ENCODE peak calls at places on chromosomes 1 and 21, in nine cellular contexts. Z, E, N, R, K, D, J, I and S are unnamed samples.

GRCh38 chr21:39727401-39728120 is 17.4 kb upstream of the IGSF5 start:
- DNase-seq in R (no peak), Z (no peak), N (peak), I (no peak), J (no peak), E (no peak), D (no peak), K (no peak), S (no peak)

GRCh38 chr1:100036718-100037664 is 67.2 kb downstream of the SLC35A3 start:
- DNase-seq in K (peak), N (no peak), Z (peak), J (no peak), I (peak), R (no peak), D (no peak), E (peak), S (no peak)

GRCh38 chr1:76084029-76084627 is 9.6 kb downstream of the ST6GALNAC3 start:
- DNase-seq in K (peak), N (no peak), R (no peak), I (no peak), Z (no peak), E (no peak), J (no peak), D (no peak), S (no peak)

GRCh38 chr1:233656032-233656620 is 42.2 kb downstream of the KCNK1 start:
- DNase-seq in R (no peak), I (no peak), D (no peak), E (no peak), N (no peak), J (no peak), K (no peak), Z (no peak), S (no peak)

GRCh38 chr1:56446531-56447098 is 132.7 kb downstream of the PLPP3 start:
- DNase-seq in D (no peak), N (no peak), Z (peak), E (no peak), J (no peak), I (peak), K (peak), R (no peak), S (no peak)

GRCh38 chr1:207288315-207288714 is 33.2 kb upstream of the CD55 start:
- DNase-seq in N (no peak), K (no peak), I (no peak), J (no peak), E (no peak), Z (no peak), R (no peak), D (no peak), S (no peak)

GRCh38 chr21:30924171-30924680 is 42.8 kb upstream of the KRTAP11-1 start:
- DNase-seq in J (no peak), E (no peak), I (no peak), K (no peak), Z (no peak), D (no peak), N (no peak), R (no peak), S (no peak)

GRCh38 chr1:8422439-8423133 is 104.7 kb downstream of the SLC45A1 start:
- DNase-seq in D (no peak), R (no peak), K (no peak), J (peak), E (no peak), I (peak), Z (peak), N (peak), S (no peak)

GRCh38 chr1:41657679-41658078 is 173.2 kb upstream of the EDN2 start:
- DNase-seq in I (no peak), Z (no peak), J (no peak), D (no peak), E (no peak), K (no peak), R (no peak), N (peak), S (no peak)

GRCh38 chr1:171784779-171785178 is 3.3 kb downstream of the METTL13 start:
- DNase-seq in Z (no peak), R (no peak), J (no peak), N (no peak), E (no peak), I (no peak), K (no peak), D (no peak), S (no peak)

DNA sequence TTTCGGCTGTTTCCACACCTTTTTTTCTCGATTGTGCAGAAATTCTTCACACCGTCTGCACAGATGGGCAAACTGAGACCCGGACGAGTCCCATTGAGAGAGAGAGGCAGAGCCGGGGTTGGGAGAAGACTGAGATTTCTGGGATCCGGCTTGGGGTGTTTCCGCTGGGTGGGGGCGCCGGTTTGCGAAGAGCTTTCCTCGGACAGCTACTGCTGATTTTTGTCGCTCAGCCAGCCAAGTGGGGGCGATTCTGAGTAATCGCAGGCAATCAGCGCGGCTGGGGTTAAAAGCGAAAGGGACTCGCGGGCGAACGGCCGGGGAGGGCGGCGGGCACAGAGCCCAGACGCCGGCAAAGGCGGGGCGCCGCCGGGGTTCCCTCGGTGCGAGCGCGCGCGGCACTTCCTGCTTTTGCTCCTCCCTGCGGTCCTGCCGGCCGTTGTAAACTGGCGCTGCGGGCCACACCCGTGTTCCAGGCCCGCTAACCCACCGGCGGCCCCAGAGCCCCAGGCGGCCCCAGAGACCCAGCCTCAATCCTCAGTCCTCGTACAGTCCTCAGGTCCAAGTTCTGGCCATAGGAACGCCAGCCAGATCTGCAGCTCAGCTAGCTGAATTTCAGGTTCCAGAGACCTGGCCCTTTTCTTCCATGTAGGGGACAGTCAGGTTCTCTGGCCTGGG is 32.4 kb upstream of the JUN start:
- DNase-seq in N (peak), Z (peak), K (peak), E (peak), D (no peak), R (peak), J (peak), I (peak), S (peak)
- TF ChIP-seq CTCF in N (no peak), Z (peak), K (no peak), E (no peak), D (no peak), R (no peak), J (no peak), I (no peak), S (no peak)

GRCh38 chr1:213899413-213899812 is 88.4 kb upstream of the PROX1 start:
- DNase-seq in K (no peak), E (no peak), R (no peak), I (no peak), N (no peak), D (no peak), J (no peak), Z (no peak), S (no peak)
- TF ChIP-seq CTCF in K (no peak), E (no peak), R (no peak), I (no peak), N (no peak), D (no peak), J (no peak), Z (no peak), S (no peak)

DNA sequence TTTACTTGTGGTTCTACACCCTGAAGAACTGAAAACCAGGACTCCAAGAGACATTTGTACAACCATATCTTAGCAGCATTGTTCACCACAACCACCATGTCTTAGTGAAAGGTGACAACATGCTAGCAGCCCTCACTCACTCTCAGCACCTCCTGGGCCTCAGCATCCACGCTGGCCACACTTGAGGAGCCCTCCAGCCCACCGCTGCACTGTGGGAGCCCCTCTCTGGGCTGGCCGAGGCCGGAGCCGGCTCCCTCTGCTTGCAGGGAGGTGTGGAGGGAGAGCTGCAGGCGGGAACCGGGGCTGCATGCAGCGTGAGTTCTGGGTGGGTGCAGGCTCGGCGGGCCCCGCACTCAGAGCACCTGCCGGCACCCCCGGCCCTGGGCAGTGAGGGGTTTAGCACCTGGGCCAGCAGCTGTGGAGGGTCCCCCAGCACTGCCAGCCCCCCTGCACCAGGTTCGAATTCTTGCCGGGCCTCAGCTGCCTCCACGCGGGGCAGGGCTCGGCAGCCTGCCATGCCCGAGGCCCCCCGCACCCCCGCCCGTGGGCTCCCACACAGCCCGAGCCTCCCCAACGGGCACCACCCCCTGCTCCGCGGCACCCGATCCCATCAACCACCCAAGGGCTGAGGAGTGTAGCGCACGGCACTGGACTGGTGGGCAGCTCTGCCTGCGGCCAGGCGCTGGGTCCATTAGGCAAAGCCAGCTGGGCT is 9.2 kb downstream of the C1orf159 start:
- DNase-seq in E (no peak), N (no peak), Z (peak), R (no peak), K (no peak), D (no peak), I (no peak), J (no peak), S (no peak)
- TF ChIP-seq CTCF in E (no peak), N (no peak), Z (no peak), R (no peak), K (no peak), D (no peak), I (no peak), J (no peak), S (no peak)

GRCh38 chr1:18132022-18132706 is 24.6 kb downstream of the IGSF21 start:
- DNase-seq in R (no peak), Z (no peak), E (no peak), J (no peak), I (no peak), D (no peak), K (no peak), N (no peak), S (no peak)
- TF ChIP-seq CTCF in R (no peak), Z (no peak), E (no peak), J (no peak), I (no peak), D (no peak), K (no peak), N (no peak), S (no peak)

DNA sequence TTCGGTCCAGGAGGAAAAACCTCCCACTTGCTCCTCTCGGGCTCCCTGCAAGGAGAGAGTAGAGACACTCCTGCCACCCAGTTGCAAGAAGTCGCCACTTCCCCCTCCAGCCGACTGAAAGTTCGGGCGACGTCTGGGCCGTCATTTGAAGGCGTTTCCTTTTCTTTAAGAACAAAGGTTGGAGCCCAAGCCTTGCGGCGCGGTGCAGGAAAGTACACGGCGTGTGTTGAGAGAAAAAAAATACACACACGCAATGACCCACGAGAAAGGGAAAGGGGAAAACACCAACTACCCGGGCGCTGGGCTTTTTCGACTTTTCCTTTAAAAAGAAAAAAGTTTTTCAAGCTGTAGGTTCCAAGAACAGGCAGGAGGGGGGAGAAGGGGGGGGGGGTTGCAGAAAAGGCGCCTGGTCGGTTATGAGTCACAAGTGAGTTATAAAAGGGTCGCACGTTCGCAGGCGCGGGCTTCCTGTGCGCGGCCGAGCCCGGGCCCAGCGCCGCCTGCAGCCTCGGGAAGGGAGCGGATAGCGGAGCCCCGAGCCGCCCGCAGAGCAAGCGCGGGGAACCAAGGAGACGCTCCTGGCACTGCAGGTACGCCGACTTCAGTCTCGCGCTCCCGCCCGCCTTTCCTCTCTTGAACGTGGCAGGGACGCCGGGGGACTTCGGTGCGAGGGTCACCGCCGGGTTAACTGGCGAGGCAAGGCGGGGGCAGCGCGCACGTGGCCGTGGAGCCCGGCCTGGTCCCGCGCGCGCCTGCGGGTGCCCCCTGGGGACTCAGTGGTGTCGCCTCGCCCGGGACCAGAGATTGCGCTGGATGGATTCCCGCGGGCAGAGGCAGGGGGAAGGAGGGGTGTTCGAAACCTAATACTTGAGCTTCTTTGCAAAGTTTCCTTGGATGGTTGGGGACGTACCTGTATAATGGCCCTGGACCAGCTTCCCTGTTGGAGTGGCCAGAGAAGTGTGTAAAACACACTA is 45.3 kb downstream of the MRPL39 start:
- DNase-seq in E (peak), N (peak), I (peak), R (peak), D (no peak), Z (peak), J (no peak), K (peak), S (no peak)
- TF ChIP-seq CTCF in E (peak), N (no peak), I (peak), R (no peak), D (no peak), Z (peak), J (no peak), K (peak), S (no peak)

GRCh38 chr1:230362949-230363348 is 63.2 kb downstream of the PGBD5 start:
- DNase-seq in D (no peak), J (no peak), I (no peak), E (no peak), Z (no peak), N (no peak), K (no peak), R (no peak), S (no peak)

GRCh38 chr1:230366504-230366915 is 59.6 kb downstream of the PGBD5 start:
- DNase-seq in R (no peak), Z (no peak), K (no peak), I (no peak), J (no peak), D (no peak), N (no peak), E (no peak), S (no peak)

GRCh38 chr1:230368363-230368762 is 57.8 kb downstream of the PGBD5 start:
- DNase-seq in N (no peak), Z (no peak), K (peak), I (no peak), D (no peak), J (no peak), E (peak), R (no peak), S (no peak)

GRCh38 chr1:230368871-230369270 is 57.3 kb downstream of the PGBD5 start:
- DNase-seq in K (no peak), J (no peak), E (no peak), Z (no peak), N (no peak), I (no peak), R (no peak), D (no peak), S (no peak)

GRCh38 chr1:230365723-230366307 is 60.3 kb downstream of the PGBD5 start:
- DNase-seq in R (no peak), E (no peak), I (no peak), K (no peak), J (no peak), Z (no peak), D (no peak), N (no peak), S (no peak)
- TF ChIP-seq CTCF in R (no peak), E (no peak), I (no peak), K (no peak), J (no peak), Z (no peak), D (no peak), N (no peak), S (no peak)

GRCh38 chr1:21668232-21669032 is 725 bp downstream of the RAP1GAP start:
- DNase-seq in N (peak), K (no peak), J (peak), Z (no peak), D (no peak), R (no peak), E (no peak), I (no peak), S (no peak)
- TF ChIP-seq CTCF in N (no peak), K (no peak), J (no peak), Z (no peak), D (no peak), R (no peak), E (no peak), I (no peak), S (no peak)

GRCh38 chr1:197313713-197314112 is 45.7 kb downstream of the CRB1 start:
- DNase-seq in N (no peak), J (no peak), Z (no peak), E (no peak), D (no peak), R (no peak), I (no peak), K (no peak), S (no peak)

GRCh38 chr1:197319631-197320030 is 51.6 kb downstream of the CRB1 start:
- DNase-seq in Z (no peak), R (no peak), J (no peak), N (no peak), I (no peak), D (no peak), E (no peak), K (no peak), S (no peak)

GRCh38 chr1:197312163-197312562 is 44.1 kb downstream of the CRB1 start:
- DNase-seq in Z (no peak), E (peak), D (no peak), N (no peak), R (no peak), J (no peak), I (no peak), K (no peak), S (no peak)

DNA sequence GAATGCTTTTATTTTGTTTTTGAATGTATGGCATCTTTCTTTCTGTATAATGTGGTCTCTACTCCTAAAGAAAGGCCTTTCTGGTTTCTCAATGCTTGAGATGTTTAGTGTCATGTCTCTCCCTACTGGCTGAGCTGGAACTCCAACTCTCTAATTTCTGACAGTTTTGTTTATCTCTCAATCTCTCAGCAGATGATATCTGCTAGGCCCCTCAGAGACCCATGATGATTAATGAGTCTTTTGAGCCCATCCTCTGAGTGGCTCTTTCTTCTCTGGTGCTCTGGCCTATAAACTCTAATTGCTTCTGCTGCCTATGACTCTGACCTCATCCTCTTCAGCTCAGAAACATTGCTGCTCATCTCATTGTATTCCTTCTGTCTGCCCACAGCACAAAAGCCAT is 46.6 kb downstream of the CRB1 start:
- DNase-seq in I (no peak), E (no peak), J (no peak), Z (no peak), K (no peak), R (no peak), N (no peak), D (no peak), S (no peak)
- TF ChIP-seq CTCF in I (no peak), E (no peak), J (no peak), Z (no peak), K (no peak), R (no peak), N (no peak), D (no peak), S (no peak)

DNA sequence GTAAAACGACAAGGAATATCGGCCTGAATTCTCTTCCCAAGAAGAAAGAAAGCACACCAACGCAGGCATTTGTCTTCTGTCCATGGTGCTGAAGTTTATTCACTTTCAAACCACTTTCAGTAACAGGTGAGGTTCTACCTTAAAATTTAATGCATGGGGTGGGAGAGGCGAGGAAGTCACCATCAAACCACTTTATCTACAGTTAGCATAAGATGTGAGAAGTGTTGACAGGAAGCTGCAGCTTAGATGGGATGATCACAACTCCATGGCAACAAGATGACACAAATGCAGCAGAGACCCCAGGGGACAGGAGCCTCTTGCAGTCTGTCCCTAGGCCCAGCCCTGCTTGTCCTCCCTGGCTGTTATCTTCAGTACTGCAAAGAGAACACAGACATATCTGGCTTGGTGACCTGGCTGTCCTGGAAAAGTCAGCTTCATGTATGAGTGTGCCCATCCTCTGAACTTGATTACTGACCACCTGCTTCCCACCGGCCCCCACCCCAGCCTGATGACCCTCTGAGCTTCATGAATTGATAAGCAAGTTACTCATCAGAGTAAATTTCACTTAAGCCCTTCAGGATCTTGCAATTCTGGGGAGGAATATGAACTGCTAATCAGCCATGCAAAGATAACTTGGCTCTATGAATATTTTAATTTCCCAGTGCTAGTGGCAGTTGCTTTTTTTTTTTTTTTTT is 1.8 kb downstream of the NPPA start:
- DNase-seq in Z (no peak), E (peak), I (peak), R (no peak), N (no peak), J (peak), K (peak), D (no peak), S (no peak)
- TF ChIP-seq CTCF in Z (no peak), E (no peak), I (no peak), R (no peak), N (no peak), J (no peak), K (no peak), D (no peak), S (no peak)

DNA sequence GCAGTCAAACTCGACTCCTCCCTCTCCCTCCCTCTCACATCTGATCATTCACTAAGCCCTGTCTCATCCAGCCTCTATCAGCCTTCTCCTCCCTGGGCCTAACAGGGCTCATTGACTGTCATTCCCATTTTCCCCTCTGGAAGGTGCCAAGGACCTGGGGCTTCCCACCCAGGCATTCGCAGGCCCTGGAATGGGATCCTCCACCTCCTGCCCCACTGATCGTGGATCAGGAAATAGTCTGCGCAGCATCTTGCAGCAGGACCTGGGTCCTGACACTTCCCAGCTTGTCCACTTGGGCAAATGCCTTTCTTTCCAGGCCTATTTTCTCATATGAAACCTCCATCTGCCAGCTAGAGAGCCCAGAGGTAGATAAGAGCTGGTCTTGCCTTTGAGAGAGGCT is 71.2 kb upstream of the ZC3H12A start:
- DNase-seq in I (no peak), N (no peak), R (no peak), E (no peak), K (no peak), D (no peak), J (no peak), Z (no peak), S (no peak)
- TF ChIP-seq CTCF in I (no peak), N (no peak), R (no peak), E (no peak), K (no peak), D (no peak), J (no peak), Z (no peak), S (no peak)